ENCODE peak calls at places on chromosomes 1 and 21, in four cellular contexts. One of them, this sample, is unnamed.

GRCh38 chr1:179777731-179778130 is 34.6 kb downstream of the FAM163A start:
- DNase-seq in heart right ventricle: no peak
- DNase-seq in aorta: no peak
- DNase-seq in naive thymus-derived CD4-positive, alpha-beta T cell: no peak
- DNase-seq in this sample: no peak

GRCh38 chr1:40899230-40899870 is 37.2 kb upstream of the CITED4 start:
- DNase-seq in naive thymus-derived CD4-positive, alpha-beta T cell: no peak
- DNase-seq in aorta: no peak
- DNase-seq in heart right ventricle: no peak
- DNase-seq in this sample: no peak

GRCh38 chr1:1815606-1816281 is 37.5 kb upstream of the NADK start:
- DNase-seq in aorta: no peak
- DNase-seq in heart right ventricle: no peak
- DNase-seq in naive thymus-derived CD4-positive, alpha-beta T cell: no peak
- DNase-seq in this sample: no peak

GRCh38 chr21:45590246-45590725 is 48.0 kb upstream of the SLC19A1 start:
- DNase-seq in heart right ventricle: peak; percentile 51
- DNase-seq in naive thymus-derived CD4-positive, alpha-beta T cell: peak; percentile 72
- DNase-seq in aorta: peak; percentile 78
- DNase-seq in this sample: peak; percentile 88

GRCh38 chr1:2046225-2046917 is 3.8 kb upstream of the PRKCZ start:
- DNase-seq in aorta: no peak
- DNase-seq in naive thymus-derived CD4-positive, alpha-beta T cell: no peak
- DNase-seq in heart right ventricle: peak; percentile 51
- DNase-seq in this sample: peak; percentile 56

GRCh38 chr1:169024800-169025253 is 81.7 kb upstream of the ATP1B1 start:
- DNase-seq in heart right ventricle: no peak
- DNase-seq in aorta: no peak
- DNase-seq in naive thymus-derived CD4-positive, alpha-beta T cell: no peak
- DNase-seq in this sample: no peak

GRCh38 chr1:35931424-35932157 is 686 bp downstream of the AGO3 start:
- DNase-seq in naive thymus-derived CD4-positive, alpha-beta T cell: no peak
- DNase-seq in aorta: no peak
- DNase-seq in heart right ventricle: peak; percentile 6
- DNase-seq in this sample: peak; percentile 37

GRCh38 chr1:201214461-201214860 is 23.8 kb downstream of the IGFN1 start:
- DNase-seq in naive thymus-derived CD4-positive, alpha-beta T cell: no peak
- DNase-seq in aorta: no peak
- DNase-seq in heart right ventricle: no peak
- DNase-seq in this sample: no peak

GRCh38 chr1:14367444-14367843 is 231.0 kb upstream of the KAZN start:
- DNase-seq in heart right ventricle: no peak
- DNase-seq in aorta: no peak
- DNase-seq in naive thymus-derived CD4-positive, alpha-beta T cell: no peak
- DNase-seq in this sample: no peak

GRCh38 chr21:45027241-45028196 is 46.9 kb upstream of the ADARB1 start:
- DNase-seq in heart right ventricle: no peak
- DNase-seq in aorta: peak; percentile 48
- DNase-seq in naive thymus-derived CD4-positive, alpha-beta T cell: no peak
- DNase-seq in this sample: no peak

GRCh38 chr1:89464008-89464407 is 60.6 kb upstream of the LRRC8B start:
- DNase-seq in heart right ventricle: no peak
- DNase-seq in naive thymus-derived CD4-positive, alpha-beta T cell: peak; percentile 7
- DNase-seq in aorta: no peak
- DNase-seq in this sample: no peak

GRCh38 chr1:11617314-11617713 is 36.9 kb downstream of the FBXO2 start:
- DNase-seq in naive thymus-derived CD4-positive, alpha-beta T cell: no peak
- DNase-seq in heart right ventricle: no peak
- DNase-seq in aorta: no peak
- DNase-seq in this sample: no peak

GRCh38 chr1:40662864-40663263 is 2.6 kb downstream of the RIMS3 start:
- DNase-seq in naive thymus-derived CD4-positive, alpha-beta T cell: no peak
- DNase-seq in heart right ventricle: no peak
- DNase-seq in aorta: no peak
- DNase-seq in this sample: no peak

GRCh38 chr1:156726549-156727226 is 1.6 kb upstream of the METTL25B start:
- DNase-seq in naive thymus-derived CD4-positive, alpha-beta T cell: peak; percentile 54
- DNase-seq in heart right ventricle: peak; percentile 56
- DNase-seq in aorta: no peak
- DNase-seq in this sample: no peak

GRCh38 chr1:38685373-38685772 is 174.2 kb downstream of the RRAGC start:
- DNase-seq in heart right ventricle: no peak
- DNase-seq in aorta: no peak
- DNase-seq in naive thymus-derived CD4-positive, alpha-beta T cell: no peak
- DNase-seq in this sample: no peak

GRCh38 chr1:169105434-169106094 is 926 bp upstream of the ATP1B1 start:
- DNase-seq in aorta: peak; percentile 72
- DNase-seq in heart right ventricle: peak; percentile 66
- DNase-seq in naive thymus-derived CD4-positive, alpha-beta T cell: no peak
- DNase-seq in this sample: peak; percentile 88

GRCh38 chr1:206933333-206933945 is 11.7 kb upstream of the FCMR start:
- DNase-seq in heart right ventricle: no peak
- DNase-seq in naive thymus-derived CD4-positive, alpha-beta T cell: peak; percentile 72
- DNase-seq in aorta: peak; percentile 76
- DNase-seq in this sample: peak; percentile 42

GRCh38 chr1:110455151-110455550 is 4.2 kb downstream of the PROK1 start:
- DNase-seq in naive thymus-derived CD4-positive, alpha-beta T cell: no peak
- DNase-seq in heart right ventricle: no peak
- DNase-seq in aorta: no peak
- DNase-seq in this sample: no peak

GRCh38 chr1:243407284-243408018 is 151.6 kb downstream of the SDCCAG8 start:
- DNase-seq in aorta: no peak
- DNase-seq in heart right ventricle: no peak
- DNase-seq in naive thymus-derived CD4-positive, alpha-beta T cell: no peak
- DNase-seq in this sample: no peak

GRCh38 chr21:44752701-44753235 is 41.4 kb upstream of the TSPEAR start:
- DNase-seq in aorta: no peak
- DNase-seq in naive thymus-derived CD4-positive, alpha-beta T cell: no peak
- DNase-seq in heart right ventricle: no peak
- DNase-seq in this sample: no peak

GRCh38 chr1:15775706-15776105 is 17.1 kb downstream of the FBLIM1 start:
- DNase-seq in heart right ventricle: no peak
- DNase-seq in aorta: no peak
- DNase-seq in naive thymus-derived CD4-positive, alpha-beta T cell: no peak
- DNase-seq in this sample: no peak

GRCh38 chr1:233791750-233792149 is 112.7 kb upstream of the SLC35F3 start:
- DNase-seq in naive thymus-derived CD4-positive, alpha-beta T cell: no peak
- DNase-seq in heart right ventricle: no peak
- DNase-seq in aorta: no peak
- DNase-seq in this sample: no peak
- H3K27ac ChIP-seq in naive thymus-derived CD4-positive, alpha-beta T cell: no peak overlapping the region
- H3K27ac ChIP-seq in heart right ventricle: no peak overlapping the region
- H3K27ac ChIP-seq in aorta: no peak overlapping the region
- H3K27ac ChIP-seq in this sample: no peak overlapping the region

GRCh38 chr1:4697801-4698200 is 43.4 kb downstream of the AJAP1 start:
- DNase-seq in aorta: no peak
- DNase-seq in heart right ventricle: no peak
- DNase-seq in naive thymus-derived CD4-positive, alpha-beta T cell: no peak
- DNase-seq in this sample: peak; percentile 20

GRCh38 chr1:4695241-4695640 is 40.8 kb downstream of the AJAP1 start:
- DNase-seq in aorta: no peak
- DNase-seq in naive thymus-derived CD4-positive, alpha-beta T cell: no peak
- DNase-seq in heart right ventricle: no peak
- DNase-seq in this sample: no peak

GRCh38 chr1:4694492-4694891 is 40.1 kb downstream of the AJAP1 start:
- DNase-seq in aorta: no peak
- DNase-seq in naive thymus-derived CD4-positive, alpha-beta T cell: no peak
- DNase-seq in heart right ventricle: no peak
- DNase-seq in this sample: no peak

GRCh38 chr1:4696753-4697152 is 42.3 kb downstream of the AJAP1 start:
- DNase-seq in heart right ventricle: no peak
- DNase-seq in naive thymus-derived CD4-positive, alpha-beta T cell: no peak
- DNase-seq in aorta: no peak
- DNase-seq in this sample: no peak

DNA sequence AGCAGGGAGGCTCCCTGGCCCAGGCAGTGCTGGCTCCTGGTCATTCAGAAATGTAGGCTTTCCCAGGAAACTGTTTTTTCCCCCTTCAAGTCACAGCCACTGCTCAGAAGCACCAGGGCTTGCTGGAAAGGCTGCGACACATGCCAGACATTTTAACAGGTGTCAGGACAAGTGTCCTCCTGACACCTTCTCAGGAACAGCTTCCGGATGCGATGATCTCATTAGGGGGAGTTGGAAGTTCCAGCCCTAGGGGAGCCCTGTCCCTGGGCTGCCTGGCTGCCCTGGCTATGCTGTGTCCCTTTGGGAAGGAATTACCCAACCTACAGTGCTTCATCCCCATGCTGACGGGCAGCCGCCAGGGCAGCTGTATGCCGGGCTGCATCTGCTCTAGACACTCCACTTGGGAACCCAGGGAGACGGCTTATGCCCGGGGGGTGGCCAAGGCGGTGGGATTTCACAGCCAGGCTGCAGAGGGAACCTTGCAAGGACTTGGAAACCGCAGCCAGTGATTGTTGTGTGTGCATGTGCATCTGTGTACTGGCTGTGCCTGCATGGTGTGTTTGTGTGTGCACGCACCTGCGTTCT is 41.8 kb downstream of the AJAP1 start:
- DNase-seq in aorta: no peak
- DNase-seq in naive thymus-derived CD4-positive, alpha-beta T cell: no peak
- DNase-seq in heart right ventricle: no peak
- DNase-seq in this sample: peak; percentile 51
- H3K9me3 ChIP-seq in aorta: peaks cover 3% of the 10 kb centered on the region
- H3K9me3 ChIP-seq in naive thymus-derived CD4-positive, alpha-beta T cell: no peaks in the 10 kb centered on the region
- H3K9me3 ChIP-seq in heart right ventricle: no peaks in the 10 kb centered on the region
- H3K9me3 ChIP-seq in this sample: peaks cover 4% of the 10 kb centered on the region

DNA sequence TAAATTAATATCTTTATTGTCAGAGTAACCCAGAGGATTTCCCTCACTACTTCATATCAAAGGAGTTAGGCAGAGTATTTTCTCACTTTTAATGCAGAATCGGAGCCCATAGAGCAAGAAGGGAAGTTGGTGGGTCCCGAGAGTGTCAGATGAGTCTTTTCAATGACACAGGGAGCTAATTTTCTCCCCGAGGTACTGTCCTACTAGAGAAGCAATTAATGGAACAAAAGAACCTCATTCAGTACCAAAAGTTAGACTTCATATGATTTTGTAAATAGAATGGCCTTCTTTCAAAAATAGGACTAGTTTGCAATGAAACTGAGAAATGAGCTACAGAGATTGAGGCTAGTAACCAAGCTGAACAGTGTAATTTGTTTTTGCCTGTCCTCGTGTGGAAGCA is 3.9 kb downstream of the NCAM2 start:
- DNase-seq in heart right ventricle: no peak
- DNase-seq in naive thymus-derived CD4-positive, alpha-beta T cell: no peak
- DNase-seq in aorta: no peak
- DNase-seq in this sample: no peak
- H3K27ac ChIP-seq in heart right ventricle: no peak overlapping the region
- H3K27ac ChIP-seq in naive thymus-derived CD4-positive, alpha-beta T cell: no peak overlapping the region
- H3K27ac ChIP-seq in aorta: no peak overlapping the region
- H3K27ac ChIP-seq in this sample: peak overlapping the region; percentile 24

DNA sequence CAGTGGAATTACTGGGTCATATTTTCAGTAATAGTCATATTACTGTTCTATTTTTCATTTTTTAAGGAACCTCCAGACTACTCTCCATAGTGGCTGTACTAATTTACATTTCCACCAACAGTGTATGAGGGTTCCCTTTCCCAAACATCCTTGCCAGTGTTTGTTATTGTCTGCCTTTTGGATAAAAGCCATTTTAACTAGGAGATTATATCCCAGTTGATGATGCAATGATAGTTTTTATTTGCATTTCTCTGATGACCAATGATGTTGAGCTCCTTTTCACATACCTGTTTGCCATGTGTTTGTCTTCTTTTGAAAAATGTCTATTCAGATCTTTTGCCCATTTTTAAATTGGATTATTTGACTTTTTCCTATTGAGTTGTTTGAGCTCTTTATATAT is 410.8 kb downstream of the TTLL7 start:
- DNase-seq in naive thymus-derived CD4-positive, alpha-beta T cell: no peak
- DNase-seq in aorta: no peak
- DNase-seq in heart right ventricle: no peak
- DNase-seq in this sample: no peak
- H3K9me3 ChIP-seq in naive thymus-derived CD4-positive, alpha-beta T cell: no peaks in the 10 kb centered on the region
- H3K9me3 ChIP-seq in aorta: no peaks in the 10 kb centered on the region
- H3K9me3 ChIP-seq in heart right ventricle: peaks cover 5% of the 10 kb centered on the region
- H3K9me3 ChIP-seq in this sample: no peaks in the 10 kb centered on the region

DNA sequence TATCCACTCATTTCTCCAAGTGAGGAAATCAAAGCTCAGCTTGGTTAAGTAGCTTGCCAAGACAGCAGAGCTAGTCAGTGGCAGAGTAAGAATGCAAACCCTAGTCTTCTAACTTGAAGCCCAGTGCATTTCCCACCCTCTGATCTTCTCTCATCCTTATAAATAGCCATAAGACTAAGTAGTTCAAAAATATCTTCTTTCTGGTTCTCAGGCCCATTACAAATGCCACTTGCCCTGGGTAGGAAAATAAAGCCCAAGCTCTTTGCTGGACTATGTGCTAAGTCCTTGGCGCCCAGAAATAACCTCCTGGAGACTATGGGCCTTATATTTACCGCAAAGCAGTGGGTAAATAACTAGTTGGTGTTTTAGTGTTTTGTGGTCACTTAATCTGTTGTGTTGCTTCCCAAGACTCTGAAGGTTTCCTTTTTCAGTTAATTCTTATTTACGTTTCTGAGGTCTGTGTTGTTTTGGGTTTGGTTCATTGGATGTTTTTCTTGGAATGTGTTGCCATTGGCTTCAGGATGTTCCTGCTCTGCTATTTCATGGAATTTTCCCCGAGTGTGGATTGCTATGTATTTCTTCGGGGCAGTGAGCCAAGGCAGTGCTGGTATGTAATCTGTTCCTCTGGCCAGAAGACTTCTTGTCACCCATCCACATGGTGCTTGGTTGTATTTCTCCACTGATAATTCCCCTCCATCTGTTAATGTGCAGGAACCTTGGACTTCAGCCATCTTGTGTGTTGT is 505.6 kb downstream of the PLPP3 start:
- DNase-seq in naive thymus-derived CD4-positive, alpha-beta T cell: no peak
- DNase-seq in heart right ventricle: peak; percentile 83
- DNase-seq in aorta: peak; percentile 88
- DNase-seq in this sample: peak; percentile 86
- H3K27ac ChIP-seq in naive thymus-derived CD4-positive, alpha-beta T cell: no peak overlapping the region
- H3K27ac ChIP-seq in heart right ventricle: peak overlapping the region; percentile 13
- H3K27ac ChIP-seq in aorta: peak overlapping the region; percentile 89
- H3K27ac ChIP-seq in this sample: peak overlapping the region; percentile 62

GRCh38 chr1:155247667-155248563 is 7.4 kb downstream of the ENTREP3 start:
- DNase-seq in aorta: no peak
- DNase-seq in naive thymus-derived CD4-positive, alpha-beta T cell: no peak
- DNase-seq in heart right ventricle: no peak
- DNase-seq in this sample: no peak
- H3K9me3 ChIP-seq in aorta: no peaks in the 10 kb centered on the region
- H3K9me3 ChIP-seq in naive thymus-derived CD4-positive, alpha-beta T cell: no peaks in the 10 kb centered on the region
- H3K9me3 ChIP-seq in heart right ventricle: no peaks in the 10 kb centered on the region
- H3K9me3 ChIP-seq in this sample: no peaks in the 10 kb centered on the region

GRCh38 chr1:147266381-147266780 is 23.9 kb downstream of the CHD1L start:
- DNase-seq in naive thymus-derived CD4-positive, alpha-beta T cell: no peak
- DNase-seq in aorta: no peak
- DNase-seq in heart right ventricle: no peak
- DNase-seq in this sample: no peak

GRCh38 chr1:147267711-147268110 is 25.2 kb downstream of the CHD1L start:
- DNase-seq in heart right ventricle: no peak
- DNase-seq in naive thymus-derived CD4-positive, alpha-beta T cell: no peak
- DNase-seq in aorta: no peak
- DNase-seq in this sample: no peak

GRCh38 chr1:147273409-147274307 is 31.2 kb downstream of the CHD1L start:
- DNase-seq in heart right ventricle: peak; percentile 40
- DNase-seq in naive thymus-derived CD4-positive, alpha-beta T cell: peak; percentile 57
- DNase-seq in aorta: no peak
- DNase-seq in this sample: peak; percentile 22

GRCh38 chr1:147270721-147271120 is 28.2 kb downstream of the CHD1L start:
- DNase-seq in heart right ventricle: no peak
- DNase-seq in aorta: no peak
- DNase-seq in naive thymus-derived CD4-positive, alpha-beta T cell: no peak
- DNase-seq in this sample: no peak

GRCh38 chr1:147272042-147272441 is 29.6 kb downstream of the CHD1L start:
- DNase-seq in heart right ventricle: no peak
- DNase-seq in aorta: no peak
- DNase-seq in naive thymus-derived CD4-positive, alpha-beta T cell: no peak
- DNase-seq in this sample: no peak
- H3K27ac ChIP-seq in heart right ventricle: peak overlapping the region; percentile 19
- H3K27ac ChIP-seq in aorta: no peak overlapping the region
- H3K27ac ChIP-seq in naive thymus-derived CD4-positive, alpha-beta T cell: no peak overlapping the region
- H3K27ac ChIP-seq in this sample: no peak overlapping the region

This sample was measured in heart left ventricle.